ENCODE peak calls at places on chromosome 22, in five cellular contexts. F is HCT116, T is body of pancreas, X is endothelial cell of umbilical vein, E is heart left ventricle. N is an unnamed sample.

GRCh38 chr22:32799516-32799915 is 2.0 kb upstream of the TIMP3 start:
- DNase-seq in F (no peak), T (no peak), X (no peak), E (no peak), N (no peak)

GRCh38 chr22:35258144-35258988 is 1.1 kb downstream of the HMGXB4 start:
- DNase-seq in F (no peak), T (no peak), X (peak), E (no peak), N (no peak)

GRCh38 chr22:20581503-20582170 is 74.2 kb downstream of the MED15 start:
- DNase-seq in F (no peak), T (no peak), X (no peak), E (no peak), N (no peak)

GRCh38 chr22:32475428-32476010 is 908 bp downstream of the FBXO7 start:
- DNase-seq in F (peak), T (peak), X (peak), E (peak), N (peak)

GRCh38 chr22:43473031-43473430 is 61.2 kb downstream of the MPPED1 start:
- DNase-seq in F (no peak), T (no peak), X (no peak), E (no peak), N (no peak)

GRCh38 chr22:35611891-35612576 is 5.1 kb downstream of the MB start:
- DNase-seq in F (no peak), T (no peak), X (no peak), E (no peak), N (no peak)

GRCh38 chr22:20551805-20552449 is 44.5 kb downstream of the MED15 start:
- DNase-seq in F (no peak), T (peak), X (peak), E (no peak), N (peak)

GRCh38 chr22:35459423-35459894 is 59.5 kb downstream of the MCM5 start:
- DNase-seq in F (no peak), T (no peak), X (no peak), E (no peak), N (no peak)

GRCh38 chr22:48477031-48477721 is 1350.5 kb downstream of the BRD1 start:
- DNase-seq in F (no peak), T (peak), X (no peak), E (peak), N (no peak)

GRCh38 chr22:32810241-32811133 is 9.0 kb downstream of the TIMP3 start:
- DNase-seq in F (no peak), T (no peak), X (no peak), E (no peak), N (no peak)

GRCh38 chr22:20885557-20886323 is 26.9 kb downstream of the SNAP29 start:
- DNase-seq in F (peak), T (peak), X (peak), E (peak), N (peak)

GRCh38 chr22:20244744-20245576 is 23.2 kb downstream of the RTN4R start:
- DNase-seq in F (no peak), T (no peak), X (no peak), E (no peak), N (no peak)

GRCh38 chr22:47171441-47172221 is 409.2 kb downstream of the TBC1D22A start:
- DNase-seq in F (no peak), T (no peak), X (no peak), E (peak), N (no peak)
- TF ChIP-seq POLR2A in F (no peak), T (no peak), X (no peak), E (no peak), N (no peak)

GRCh38 chr22:39960791-39961746 is 872 bp downstream of the TMA7B start:
- DNase-seq in F (no peak), T (no peak), X (no peak), E (no peak), N (no peak)
- TF ChIP-seq POLR2A in F (no peak), T (no peak), X (no peak), E (no peak), N (no peak)

GRCh38 chr22:30635273-30636225 is at the start of gene SLC35E4:
- DNase-seq in F (peak), T (peak), X (peak), E (peak), N (peak)
- TF ChIP-seq POLR2A in F (no peak), T (peak), X (peak), E (peak), N (peak)

GRCh38 chr22:29883045-29883830 is at the start of gene MTMR3:
- DNase-seq in F (peak), T (peak), X (peak), E (peak), N (peak)
- TF ChIP-seq POLR2A in F (peak), T (peak), X (no peak), E (peak), N (peak)

GRCh38 chr22:24985824-24986214 is 33.3 kb downstream of the KIAA1671 start:
- DNase-seq in F (no peak), T (no peak), X (peak), E (peak), N (no peak)
- TF ChIP-seq POLR2A in F (no peak), T (no peak), X (peak), E (no peak), N (no peak)

DNA sequence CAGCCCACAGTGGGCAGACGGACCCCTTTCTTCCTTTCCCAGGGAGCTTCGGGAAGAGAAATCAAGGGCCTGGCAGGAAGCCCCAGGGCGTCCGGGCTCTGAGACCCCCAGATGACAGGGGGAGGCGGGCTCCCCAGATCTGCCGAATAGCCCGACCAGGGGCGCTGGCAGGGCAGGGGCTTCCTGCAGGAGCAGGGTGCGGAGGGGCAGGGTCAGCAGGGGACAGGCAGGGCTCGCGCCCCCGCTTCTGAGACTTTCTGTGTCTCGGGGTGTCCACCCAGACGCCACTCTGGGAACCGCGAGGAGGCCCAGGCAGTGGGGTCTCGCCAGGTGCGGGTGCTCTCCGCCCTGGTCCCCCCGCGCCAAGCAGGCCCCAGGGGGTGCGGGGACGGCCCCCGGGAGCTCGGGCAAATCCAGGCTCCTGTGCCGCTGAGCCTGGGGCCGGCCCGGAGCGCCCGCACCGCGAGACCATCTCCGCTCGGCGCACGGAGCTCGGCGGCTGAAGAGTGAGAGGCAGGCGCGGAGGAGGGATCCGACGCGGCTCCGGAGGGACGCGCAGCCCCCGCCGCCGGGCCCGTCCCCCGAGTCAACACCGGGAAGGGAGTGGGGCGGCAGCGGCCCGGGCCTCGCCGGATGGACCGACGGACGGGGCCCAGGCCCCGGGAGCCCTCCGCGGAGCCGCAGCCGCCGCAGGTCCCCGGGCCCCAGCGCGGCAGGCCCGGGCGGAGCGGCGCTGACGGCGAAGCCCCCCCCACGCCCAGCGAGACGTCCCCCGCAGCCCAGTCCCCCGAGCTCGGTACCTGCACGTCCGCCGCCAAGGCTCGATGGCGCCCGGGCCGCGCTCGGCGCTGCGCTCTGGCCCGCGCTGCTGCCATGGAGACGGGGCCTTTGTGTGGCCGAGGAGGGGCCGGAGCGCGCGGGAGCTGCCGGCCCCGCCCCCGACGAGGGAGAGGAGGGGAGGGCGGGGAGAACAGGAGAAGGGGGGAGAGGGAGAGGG is at the start of gene PLXNB2:
- DNase-seq in F (peak), T (peak), X (peak), E (peak), N (peak)
- TF ChIP-seq POLR2A in F (peak), T (peak), X (peak), E (peak), N (peak)

DNA sequence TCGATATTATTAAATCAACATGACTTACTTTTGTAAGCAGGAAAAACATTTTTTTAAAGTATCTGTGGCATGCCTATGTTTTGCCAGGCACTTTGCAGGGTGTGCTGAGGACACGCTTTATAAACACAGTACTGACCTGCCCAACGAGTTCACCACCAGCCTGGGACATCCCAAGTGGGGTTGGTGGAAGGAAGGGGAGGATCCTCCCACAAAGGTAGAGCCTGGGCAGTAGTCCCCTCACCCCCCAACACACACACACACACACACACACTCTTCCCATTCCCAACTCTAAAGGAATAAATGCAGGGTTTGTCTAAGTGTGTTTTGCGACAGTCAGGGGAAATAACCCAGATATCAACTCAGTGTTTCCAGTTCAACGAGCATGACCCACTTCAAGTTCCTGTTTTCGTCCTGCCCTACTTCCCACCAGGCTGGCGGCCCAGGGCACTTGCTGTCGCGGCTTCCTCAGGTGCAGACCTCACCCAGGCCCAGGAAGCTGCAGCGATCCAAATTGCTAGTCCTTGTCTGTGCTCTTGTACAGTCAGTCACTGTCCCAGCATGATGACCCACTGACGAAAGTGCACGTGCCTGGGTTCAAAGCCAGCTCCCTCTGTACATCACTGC is 3.1 kb downstream of the CERK start:
- DNase-seq in F (no peak), T (no peak), X (peak), E (peak), N (peak)
- TF ChIP-seq POLR2A in F (no peak), T (peak), X (peak), E (no peak), N (no peak)

GRCh38 chr22:30584441-30584840 is 7.3 kb downstream of the PES1 start:
- DNase-seq in F (no peak), T (no peak), X (no peak), E (no peak), N (no peak)
- TF ChIP-seq POLR2A in F (no peak), T (no peak), X (no peak), E (no peak), N (no peak)

GRCh38 chr22:37599161-37599560 is 9.5 kb upstream of the GGA1 start:
- DNase-seq in F (no peak), T (no peak), X (no peak), E (no peak), N (peak)
- TF ChIP-seq POLR2A in F (no peak), T (no peak), X (no peak), E (no peak), N (no peak)

DNA sequence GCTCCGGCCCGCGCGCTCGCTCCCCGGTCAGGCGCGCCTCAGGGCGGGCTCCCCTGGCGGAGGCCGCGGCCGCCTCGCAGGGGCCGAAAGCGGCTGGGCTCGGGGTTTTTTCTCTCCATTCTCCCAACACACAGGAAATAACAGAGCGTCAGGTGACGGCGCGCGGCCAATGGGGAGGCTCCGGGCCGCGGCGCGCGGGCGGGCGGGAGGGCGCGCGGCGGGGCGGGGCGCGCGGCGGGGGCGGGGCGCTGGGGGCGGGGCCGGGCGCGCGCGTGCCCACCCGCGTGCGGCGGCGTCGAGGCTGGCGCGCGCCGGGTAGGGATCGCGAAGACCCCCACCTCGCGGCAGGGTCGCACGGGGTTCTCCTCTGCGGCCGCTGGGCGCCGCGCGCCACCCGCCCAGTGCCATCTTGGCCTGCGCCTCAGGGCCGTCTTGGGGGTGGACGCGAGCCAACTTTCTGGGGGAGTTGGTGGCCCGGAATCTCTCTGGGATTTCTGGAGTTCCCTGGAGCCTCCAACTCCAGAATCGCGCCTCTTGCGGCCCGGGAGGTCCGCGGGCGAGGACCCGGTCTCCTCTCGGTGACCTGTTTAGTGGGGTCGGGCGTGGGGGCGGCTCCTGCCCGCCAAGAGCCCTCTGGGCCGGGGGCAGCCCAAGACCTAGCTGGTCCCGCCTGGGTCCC is at the start of gene TCF20:
- DNase-seq in F (peak), T (peak), X (peak), E (peak), N (peak)
- TF ChIP-seq POLR2A in F (peak), T (no peak), X (no peak), E (no peak), N (no peak)